ENCODE peak calls at places on chromosomes 4 and X, in nine cellular contexts. B, F, T, M, L, W, N, K and J are unnamed samples.

GRCh38 chr4:150510176-150510875 is 71.6 kb upstream of the MAB21L2 start:
- DNase-seq in L (peak), F (no peak), M (peak), B (no peak), T (peak), K (peak), W (no peak), N (no peak), J (peak)

GRCh38 chr4:6687947-6688878 is 5.5 kb upstream of the S100P start:
- DNase-seq in L (no peak), W (peak), T (no peak), F (no peak), N (no peak), M (no peak), K (no peak), B (no peak), J (no peak)

GRCh38 chr4:15736514-15737050 is 33.7 kb downstream of the BST1 start:
- DNase-seq in W (no peak), T (no peak), M (no peak), K (no peak), F (no peak), L (no peak), N (no peak), B (no peak), J (no peak)

GRCh38 chr4:182825003-182825402 is 92.2 kb downstream of the DCTD start:
- DNase-seq in W (no peak), M (no peak), L (no peak), K (no peak), N (no peak), T (no peak), F (no peak), B (no peak), J (no peak)

GRCh38 chrX:55450259-55450658 is 1.7 kb upstream of the MAGEH1 start:
- DNase-seq in F (no peak), M (no peak), K (peak), N (no peak), B (no peak), L (peak), T (peak), W (no peak), J (peak)

GRCh38 chr4:147735413-147736301 is 3.8 kb downstream of the ARHGAP10 start:
- DNase-seq in L (no peak), W (no peak), F (no peak), T (peak), M (no peak), B (no peak), N (no peak), K (no peak), J (no peak)

GRCh38 chr4:100913685-100914084 is 395.9 kb upstream of the EMCN start:
- DNase-seq in M (no peak), B (no peak), T (no peak), N (no peak), L (no peak), W (no peak), K (no peak), F (no peak), J (no peak)

GRCh38 chr4:78057135-78057599 is at the start of gene FRAS1:
- DNase-seq in L (peak), K (peak), M (no peak), T (no peak), N (no peak), B (peak), F (peak), W (peak), J (peak)

GRCh38 chr4:24488399-24489164 is 95.8 kb downstream of the DHX15 start:
- DNase-seq in K (peak), M (no peak), F (peak), N (peak), T (peak), W (peak), B (peak), L (peak), J (peak)

GRCh38 chrX:44872319-44872816 is 620 bp upstream of the KDM6A start:
- DNase-seq in T (peak), W (peak), K (no peak), M (no peak), F (peak), N (no peak), L (peak), B (no peak), J (peak)

GRCh38 chr4:173056271-173056670 is 112.3 kb upstream of the GALNT7 start:
- DNase-seq in B (no peak), L (no peak), K (no peak), F (no peak), W (no peak), T (no peak), M (no peak), N (no peak), J (no peak)

GRCh38 chr4:700587-701264 is 4.9 kb upstream of the PCGF3 start:
- DNase-seq in L (no peak), W (no peak), T (no peak), M (no peak), F (no peak), K (no peak), N (no peak), B (no peak), J (no peak)

GRCh38 chr4:16461362-16461761 is 235.1 kb upstream of the TAPT1 start:
- DNase-seq in L (no peak), W (no peak), T (peak), N (no peak), M (no peak), K (no peak), F (no peak), B (no peak), J (peak)

GRCh38 chr4:113869743-113870375 is 108.3 kb upstream of the CAMK2D start:
- DNase-seq in W (no peak), F (peak), N (no peak), L (peak), M (no peak), B (no peak), T (peak), K (peak), J (peak)

GRCh38 chrX:55907968-55908607 is 190.5 kb downstream of the RRAGB start:
- DNase-seq in T (peak), N (peak), W (peak), K (peak), B (peak), L (peak), F (peak), M (no peak), J (peak)

GRCh38 chrX:47321386-47321785 is 49.0 kb upstream of the ZNF157 start:
- DNase-seq in L (peak), M (peak), T (no peak), B (peak), K (peak), W (no peak), N (no peak), F (no peak), J (peak)

GRCh38 chr4:109079731-109080130 is 222.7 kb downstream of the COL25A1 start:
- DNase-seq in F (no peak), W (no peak), K (no peak), M (no peak), T (peak), B (no peak), L (peak), N (no peak), J (peak)

GRCh38 chrX:6965729-6966128 is 181.8 kb upstream of the STS start:
- DNase-seq in K (no peak), F (no peak), L (no peak), N (no peak), B (no peak), M (no peak), T (no peak), W (no peak), J (no peak)

GRCh38 chrX:77347572-77347971 is 99.6 kb upstream of the FGF16 start:
- DNase-seq in W (no peak), M (no peak), F (no peak), L (no peak), T (no peak), N (no peak), B (no peak), K (no peak), J (no peak)

GRCh38 chr4:150722908-150723362 is 141.0 kb downstream of the MAB21L2 start:
- DNase-seq in K (peak), T (peak), N (no peak), L (peak), M (no peak), F (peak), W (peak), B (no peak), J (peak)

GRCh38 chr4:8274772-8275241 is 5.3 kb downstream of the HTRA3 start:
- DNase-seq in F (peak), W (no peak), N (no peak), B (peak), M (peak), K (peak), T (peak), L (peak), J (peak)

GRCh38 chr4:169416997-169417396 is 146.2 kb upstream of the SH3RF1 start:
- DNase-seq in M (no peak), L (no peak), B (no peak), T (no peak), F (no peak), K (no peak), N (no peak), W (no peak), J (no peak)

GRCh38 chrX:42366181-42366580 is 411.8 kb downstream of the PPP1R2C start:
- DNase-seq in W (no peak), L (no peak), K (no peak), F (no peak), N (no peak), M (no peak), T (no peak), B (no peak), J (no peak)

GRCh38 chr4:7766086-7766485 is 173.6 kb downstream of the AFAP1 start:
- DNase-seq in L (no peak), F (no peak), W (no peak), K (no peak), N (no peak), M (no peak), T (no peak), B (no peak), J (no peak)

GRCh38 chr4:18444286-18444685 is 422.7 kb upstream of the LCORL start:
- DNase-seq in T (no peak), M (no peak), N (no peak), F (no peak), L (no peak), W (no peak), K (no peak), B (no peak), J (no peak)

GRCh38 chr4:15585331-15585730 is 69.8 kb downstream of the FBXL5 start:
- DNase-seq in K (no peak), B (no peak), L (no peak), M (no peak), W (no peak), F (no peak), T (no peak), N (no peak), J (no peak)

GRCh38 chr4:108795733-108796132 is 32.9 kb upstream of the ETNPPL start:
- DNase-seq in T (no peak), M (no peak), N (no peak), L (no peak), B (no peak), K (no peak), W (no peak), F (no peak), J (no peak)

GRCh38 chr4:164959896-164960295 is 17.6 kb downstream of the TRIM61 start:
- DNase-seq in W (no peak), F (no peak), K (peak), T (peak), B (no peak), M (no peak), L (peak), N (no peak), J (peak)

GRCh38 chr4:74900862-74901261 is 32.1 kb upstream of the PARM1 start:
- DNase-seq in L (no peak), K (no peak), T (no peak), N (no peak), W (no peak), M (no peak), F (no peak), B (no peak), J (no peak)

GRCh38 chrX:48737213-48737938 is 24.2 kb upstream of the GLOD5 start:
- DNase-seq in K (peak), F (peak), M (peak), B (peak), W (peak), L (peak), N (peak), T (peak), J (peak)

GRCh38 chr4:75036046-75036445 is 103.1 kb downstream of the PARM1 start:
- DNase-seq in W (no peak), T (no peak), K (no peak), L (no peak), B (no peak), F (no peak), N (no peak), M (no peak), J (no peak)

GRCh38 chr4:99151931-99152448 is 7.9 kb upstream of the ADH4 start:
- DNase-seq in K (no peak), L (no peak), W (no peak), F (no peak), M (no peak), T (no peak), B (no peak), N (no peak), J (no peak)

GRCh38 chr4:143186634-143187033 is 1.9 kb downstream of the USP38 start:
- DNase-seq in T (peak), B (no peak), M (no peak), W (no peak), N (no peak), F (no peak), L (peak), K (peak), J (peak)

DNA sequence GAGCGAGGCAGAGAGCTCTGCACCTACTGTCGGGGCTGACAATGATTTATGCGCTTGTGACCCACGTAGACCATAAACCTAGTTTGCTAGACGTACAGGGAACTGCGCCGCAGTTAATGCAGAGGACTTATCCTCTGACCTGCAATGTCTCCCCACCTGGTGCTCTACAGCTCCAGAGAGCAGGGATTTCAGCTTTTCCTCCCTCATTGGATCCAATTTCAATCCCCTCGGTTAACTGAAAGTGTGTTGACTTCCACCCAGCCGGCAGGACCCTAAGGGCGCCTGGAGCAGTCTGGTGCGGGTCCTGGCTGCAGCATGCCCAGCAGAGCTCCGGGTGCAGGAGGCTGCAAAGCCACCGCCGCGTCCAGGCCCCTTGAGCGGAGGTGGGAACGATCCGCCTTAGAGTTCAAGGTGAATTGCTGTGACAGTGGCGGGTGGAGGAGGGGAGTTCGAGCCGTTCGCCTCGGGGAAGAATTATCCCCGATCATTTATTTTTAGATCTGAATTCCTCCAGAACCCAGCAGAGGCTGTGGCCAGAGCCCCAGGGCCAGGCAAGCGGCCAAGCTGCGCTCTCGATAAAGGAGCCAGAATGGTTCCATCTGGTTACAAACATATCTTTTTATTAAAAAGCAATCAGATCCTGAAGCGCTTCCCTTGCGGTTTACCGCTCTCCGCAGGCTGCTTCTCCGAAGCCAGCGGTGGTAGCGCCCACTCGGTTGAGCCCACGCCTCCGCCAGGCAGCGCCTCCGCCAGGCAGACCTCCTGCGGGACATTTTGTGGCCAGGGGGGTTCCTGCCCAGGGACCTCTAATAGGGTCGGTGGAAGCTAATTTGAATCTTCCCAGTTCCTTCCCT is 66.0 kb downstream of the FBXO8 start:
- DNase-seq in M (peak), F (no peak), W (peak), T (no peak), N (no peak), L (peak), B (no peak), K (peak), J (peak)
- TF ChIP-seq CTCF in M (no peak), F (no peak), W (no peak), T (no peak), N (no peak), L (no peak), B (no peak), K (no peak), J (no peak)

DNA sequence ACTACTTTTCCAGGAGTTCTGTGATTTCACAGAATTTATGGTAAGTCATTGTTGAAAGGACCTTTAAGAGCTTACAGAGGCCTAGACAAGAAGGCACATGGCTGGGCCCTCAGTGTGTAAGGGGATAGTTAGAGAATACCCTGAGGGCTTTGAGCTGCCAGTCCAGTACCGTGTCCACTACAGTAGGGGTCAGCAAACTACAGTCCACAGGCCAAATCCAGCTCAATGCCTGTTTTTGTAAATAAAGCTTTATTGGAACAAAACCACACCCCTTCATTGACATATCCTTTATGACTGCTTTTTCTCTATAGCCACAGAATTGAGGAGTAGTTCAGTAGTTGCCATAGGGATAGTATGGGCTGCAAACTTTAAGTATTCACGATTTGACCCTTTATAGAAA is 176.2 kb downstream of the MID1 start:
- DNase-seq in L (peak), M (no peak), W (no peak), K (no peak), F (no peak), N (no peak), B (no peak), T (no peak), J (peak)
- TF ChIP-seq CTCF in L (peak), M (no peak), W (no peak), K (no peak), F (no peak), N (no peak), B (no peak), T (peak), J (peak)

GRCh38 chr4:145075742-145076472 is 22.1 kb downstream of the ANAPC10 start:
- DNase-seq in T (no peak), F (no peak), N (no peak), W (no peak), M (no peak), B (no peak), L (no peak), K (no peak), J (no peak)

GRCh38 chr4:145071560-145071959 is 26.4 kb downstream of the ANAPC10 start:
- DNase-seq in N (no peak), B (no peak), L (no peak), K (no peak), M (no peak), W (no peak), T (no peak), F (no peak), J (no peak)

GRCh38 chr4:145081756-145082155 is 16.2 kb downstream of the ANAPC10 start:
- DNase-seq in N (no peak), L (no peak), F (no peak), K (no peak), W (no peak), B (no peak), M (no peak), T (no peak), J (no peak)

GRCh38 chr4:145076473-145076855 is 21.5 kb downstream of the ANAPC10 start:
- DNase-seq in T (no peak), B (no peak), F (no peak), W (no peak), L (no peak), M (no peak), K (no peak), N (no peak), J (no peak)
- TF ChIP-seq CTCF in T (no peak), B (no peak), F (no peak), W (no peak), L (no peak), M (no peak), K (no peak), N (no peak), J (no peak)

DNA sequence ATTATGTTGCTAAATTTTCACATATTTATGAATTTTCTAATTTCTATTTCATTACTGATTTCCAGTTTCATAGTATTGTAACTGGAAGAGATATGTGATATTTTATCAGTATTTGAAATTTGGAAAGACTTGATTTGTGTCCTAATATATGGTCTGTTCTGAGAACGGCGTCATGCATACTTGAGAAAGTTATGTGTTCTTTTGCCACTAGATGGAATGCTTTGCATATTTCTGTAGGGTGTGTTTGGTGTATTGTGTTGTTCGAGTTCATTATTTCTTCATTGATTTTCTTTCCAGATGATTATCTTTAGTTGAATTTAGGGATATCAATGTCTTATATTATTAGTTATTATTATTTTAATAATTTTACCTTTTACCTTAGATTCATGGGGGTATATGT is 110.6 kb upstream of the ITM2A start:
- DNase-seq in N (no peak), M (no peak), W (no peak), T (peak), F (no peak), B (no peak), K (no peak), L (no peak), J (no peak)
- TF ChIP-seq CTCF in N (no peak), M (no peak), W (no peak), T (no peak), F (peak), B (peak), K (no peak), L (no peak), J (no peak)

GRCh38 chr4:139278450-139278849 is 1.6 kb downstream of the MGARP start:
- DNase-seq in W (no peak), M (no peak), T (no peak), K (peak), B (no peak), L (no peak), F (no peak), N (no peak), J (no peak)

GRCh38 chr4:139279723-139280620 is at the start of gene MGARP:
- DNase-seq in W (peak), F (no peak), K (peak), B (peak), L (peak), T (no peak), M (no peak), N (no peak), J (peak)

GRCh38 chr4:139282375-139283075 is 2.5 kb upstream of the MGARP start:
- DNase-seq in L (peak), N (no peak), M (no peak), F (no peak), B (no peak), K (no peak), W (no peak), T (no peak), J (peak)

GRCh38 chr4:139278956-139279722 is 886 bp downstream of the MGARP start:
- DNase-seq in N (no peak), B (no peak), K (peak), W (peak), M (no peak), T (no peak), L (peak), F (no peak), J (peak)

GRCh38 chr4:139281212-139281611 is 1.2 kb upstream of the MGARP start:
- DNase-seq in W (peak), L (no peak), T (peak), M (no peak), B (no peak), F (no peak), N (no peak), K (no peak), J (peak)
- TF ChIP-seq CTCF in W (no peak), L (no peak), T (peak), M (no peak), B (peak), F (no peak), N (no peak), K (no peak), J (peak)

DNA sequence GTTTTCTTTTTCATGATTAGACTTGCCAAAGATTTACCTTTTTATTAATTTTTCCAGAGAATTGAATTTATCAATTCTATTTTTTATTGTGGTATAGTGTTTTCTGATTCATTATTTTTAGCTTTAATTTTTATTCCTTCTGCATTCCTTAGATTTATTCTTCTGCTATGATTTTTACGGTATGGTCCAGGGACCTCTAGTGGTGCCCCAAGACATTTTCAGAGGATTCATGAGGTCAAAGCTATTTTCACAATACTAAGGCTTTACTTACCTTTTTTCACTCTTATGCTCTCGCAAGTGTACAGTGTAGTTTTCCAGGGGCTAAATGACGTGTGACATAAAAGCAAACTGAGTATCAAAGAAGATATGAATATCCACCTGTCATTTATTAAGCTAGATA is 8.0 kb downstream of the RADX start:
- DNase-seq in W (peak), L (peak), B (no peak), N (no peak), M (no peak), K (peak), T (peak), F (no peak), J (peak)
- TF ChIP-seq CTCF in W (no peak), L (peak), B (peak), N (no peak), M (peak), K (peak), T (peak), F (peak), J (peak)